ENCODE peak calls at places on chromosomes 7 and 10, in ten cellular contexts. S is CD8-positive, alpha-beta T cell; G is adrenal gland; R is DND-41; D is mucosa of descending colon; A is PC-3; Z is Peyer's patch; H is psoas muscle; C is heart left ventricle; Q is cardiac muscle cell. O is an unnamed sample.

GRCh38 chr10:79219276-79219957 is 127.9 kb upstream of the PPIF start:
- DNase-seq in S (no peak), G (peak; percentile 67), R (no peak), D (no peak), A (no peak), Z (no peak), H (no peak), C (peak; percentile 76), Q (no peak), O (peak; percentile 85)

GRCh38 chr7:70598976-70599375 is 533.0 kb upstream of the GALNT17 start:
- DNase-seq in S (no peak), G (no peak), R (no peak), D (no peak), A (no peak), Z (no peak), H (no peak), C (no peak), Q (no peak), O (no peak)

GRCh38 chr7:4702961-4703512 is 20.9 kb downstream of the FOXK1 start:
- DNase-seq in S (no peak), G (no peak), R (no peak), D (no peak), A (no peak), Z (no peak), H (no peak), C (peak; percentile 44), Q (no peak), O (peak; percentile 73)

GRCh38 chr10:131195552-131196159 is 115.9 kb downstream of the TCERG1L start:
- DNase-seq in S (peak; percentile 34), G (no peak), R (no peak), D (no peak), A (no peak), Z (no peak), H (no peak), C (no peak), Q (no peak), O (peak; percentile 23)

GRCh38 chr7:93715234-93715633 is 140.7 kb upstream of the CALCR start:
- DNase-seq in S (no peak), G (peak; percentile 41), R (peak; percentile 54), D (peak; percentile 36), A (peak; percentile 47), Z (peak; percentile 24), H (peak; percentile 61), C (peak; percentile 35), Q (peak; percentile 58), O (peak; percentile 78)

GRCh38 chr7:18570890-18571478 is 75.4 kb downstream of the HDAC9 start:
- DNase-seq in S (no peak), G (no peak), R (no peak), D (no peak), A (peak; percentile 78), Z (no peak), H (no peak), C (no peak), Q (peak; percentile 34), O (no peak)

GRCh38 chr10:23073527-23073926 is 21.9 kb upstream of the MSRB2 start:
- DNase-seq in S (no peak), G (no peak), R (no peak), D (no peak), A (no peak), Z (no peak), H (no peak), C (no peak), Q (no peak), O (no peak)

GRCh38 chr10:86269332-86269731 is 97.3 kb downstream of the GRID1 start:
- DNase-seq in S (peak; percentile 21), G (no peak), R (no peak), D (no peak), A (no peak), Z (no peak), H (no peak), C (no peak), Q (no peak), O (no peak)

GRCh38 chr10:11616021-11616420 is 4.6 kb upstream of the USP6NL start:
- DNase-seq in S (no peak), G (no peak), R (no peak), D (no peak), A (no peak), Z (no peak), H (no peak), C (no peak), Q (no peak), O (no peak)

DNA sequence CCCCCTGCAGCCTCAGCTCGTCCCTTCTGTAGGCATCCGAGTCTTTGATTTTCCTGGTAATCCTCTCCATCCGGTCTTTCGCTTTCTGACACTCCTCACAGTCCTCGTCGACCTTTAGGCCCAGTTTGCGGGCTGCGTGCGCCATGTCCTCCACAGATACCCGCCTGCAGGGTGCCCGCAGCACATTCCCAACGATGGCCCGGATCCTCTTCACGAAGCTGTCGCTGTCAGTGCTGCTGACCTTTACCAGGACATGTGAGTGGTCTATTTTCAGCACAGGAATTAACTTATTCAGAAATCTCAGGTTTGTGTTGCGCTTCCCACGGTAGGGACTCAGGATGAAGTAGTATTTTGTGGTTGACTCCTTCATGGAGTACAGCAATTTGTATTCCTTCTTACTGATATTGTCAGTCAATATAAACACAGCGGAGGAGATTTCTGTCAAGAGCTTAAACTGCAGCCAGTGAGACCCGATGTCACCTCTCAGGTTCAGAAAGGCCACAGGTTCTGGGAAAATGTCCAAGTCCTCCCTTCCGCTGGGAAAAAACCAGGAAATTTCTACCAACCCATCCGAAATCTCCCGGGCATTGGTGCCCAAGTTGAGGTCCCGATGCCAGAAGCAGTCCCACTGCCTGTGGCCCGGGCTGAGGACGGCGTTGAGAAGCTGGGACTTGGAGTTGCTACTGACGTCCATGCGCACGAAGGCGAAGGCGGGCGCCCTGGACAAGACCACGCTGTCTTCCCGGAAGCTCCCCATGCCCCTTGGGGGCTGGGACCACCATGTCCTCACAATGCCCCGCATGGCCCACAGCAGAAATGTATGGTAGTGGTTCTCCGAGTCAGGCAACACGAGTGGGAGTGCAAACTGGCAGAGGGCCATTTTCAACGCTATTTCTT is 8.9 kb upstream of the MRPS24 start:
- DNase-seq in S (no peak), G (no peak), R (no peak), D (no peak), A (no peak), Z (no peak), H (peak; percentile 70), C (peak; percentile 29), Q (no peak), O (no peak)
- H3K4me3 ChIP-seq in S (no peak overlapping the region), G (no peak overlapping the region), R (no peak overlapping the region), D (no peak overlapping the region), A (no peak overlapping the region), Z (no peak overlapping the region), H (no peak overlapping the region), C (no peak overlapping the region), Q (no peak overlapping the region), O (no peak overlapping the region)

GRCh38 chr10:110861930-110862677 is 9.6 kb upstream of the PDCD4 start:
- DNase-seq in S (no peak), G (no peak), R (no peak), D (no peak), A (no peak), Z (no peak), H (no peak), C (no peak), Q (no peak), O (no peak)

GRCh38 chr10:110860576-110861241 is 11.0 kb upstream of the PDCD4 start:
- DNase-seq in S (peak; percentile 79), G (no peak), R (no peak), D (peak; percentile 60), A (no peak), Z (peak; percentile 57), H (peak; percentile 47), C (no peak), Q (no peak), O (no peak)

GRCh38 chr10:110862961-110863360 is 8.8 kb upstream of the PDCD4 start:
- DNase-seq in S (no peak), G (no peak), R (no peak), D (no peak), A (no peak), Z (no peak), H (no peak), C (no peak), Q (no peak), O (no peak)

GRCh38 chr10:110859947-110860376 is 11.8 kb upstream of the PDCD4 start:
- DNase-seq in S (no peak), G (no peak), R (no peak), D (no peak), A (no peak), Z (no peak), H (no peak), C (no peak), Q (no peak), O (no peak)

GRCh38 chr10:110861476-110861875 is 10.3 kb upstream of the PDCD4 start:
- DNase-seq in S (no peak), G (no peak), R (no peak), D (no peak), A (no peak), Z (no peak), H (no peak), C (no peak), Q (no peak), O (no peak)
- H3K4me1 ChIP-seq in S (peaks cover 93% of the 10 kb centered on the region), G (peaks cover 44% of the 10 kb centered on the region), R (peaks cover 24% of the 10 kb centered on the region), D (peaks cover 73% of the 10 kb centered on the region), A (peaks cover 19% of the 10 kb centered on the region), Z (peaks cover 83% of the 10 kb centered on the region), H (peaks cover 14% of the 10 kb centered on the region), C (peaks cover 2% of the 10 kb centered on the region), Q (peaks cover 29% of the 10 kb centered on the region), O (peaks cover 26% of the 10 kb centered on the region)

DNA sequence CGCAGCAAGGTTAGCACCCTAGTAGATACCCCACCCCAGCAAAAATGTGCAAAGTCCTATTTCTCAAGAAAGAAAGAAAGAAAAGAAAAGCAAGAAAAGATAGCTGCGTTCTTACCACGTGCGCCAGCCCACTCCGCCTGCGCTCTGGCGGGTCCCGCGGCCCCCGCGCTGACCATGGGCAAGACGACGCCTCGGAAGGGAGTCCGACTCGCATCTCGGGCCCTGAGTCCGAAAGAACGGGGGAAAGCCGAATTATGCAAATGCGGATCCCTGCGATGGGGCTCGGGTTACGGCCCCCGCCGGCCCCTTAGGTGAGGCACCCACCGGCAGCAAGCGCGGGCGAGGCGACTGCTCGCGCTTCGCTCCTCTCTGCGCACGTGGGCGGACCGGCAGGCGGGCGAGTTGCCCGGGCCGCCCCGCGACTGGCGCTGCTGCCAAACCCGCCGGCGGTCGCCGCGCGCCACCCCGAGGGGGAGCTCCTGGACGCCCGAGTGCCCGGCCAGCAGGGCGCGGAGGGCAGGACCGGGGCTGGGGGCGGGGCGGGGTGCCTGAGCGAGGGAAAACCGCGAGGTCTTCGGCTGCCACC is 2.4 kb upstream of the EGR2 start:
- DNase-seq in S (peak; percentile 56), G (no peak), R (no peak), D (peak; percentile 59), A (peak; percentile 78), Z (peak; percentile 37), H (peak; percentile 56), C (peak; percentile 44), Q (peak; percentile 65), O (peak; percentile 68)
- H3K4me3 ChIP-seq in S (peak overlapping the region; percentile 85), G (no peak overlapping the region), R (peak overlapping the region; percentile 86), D (no peak overlapping the region), A (peak overlapping the region; percentile 69), Z (peak overlapping the region; percentile 90), H (peak overlapping the region; percentile 79), C (peak overlapping the region; percentile 81), Q (peak overlapping the region; percentile 12), O (peak overlapping the region; percentile 20)

DNA sequence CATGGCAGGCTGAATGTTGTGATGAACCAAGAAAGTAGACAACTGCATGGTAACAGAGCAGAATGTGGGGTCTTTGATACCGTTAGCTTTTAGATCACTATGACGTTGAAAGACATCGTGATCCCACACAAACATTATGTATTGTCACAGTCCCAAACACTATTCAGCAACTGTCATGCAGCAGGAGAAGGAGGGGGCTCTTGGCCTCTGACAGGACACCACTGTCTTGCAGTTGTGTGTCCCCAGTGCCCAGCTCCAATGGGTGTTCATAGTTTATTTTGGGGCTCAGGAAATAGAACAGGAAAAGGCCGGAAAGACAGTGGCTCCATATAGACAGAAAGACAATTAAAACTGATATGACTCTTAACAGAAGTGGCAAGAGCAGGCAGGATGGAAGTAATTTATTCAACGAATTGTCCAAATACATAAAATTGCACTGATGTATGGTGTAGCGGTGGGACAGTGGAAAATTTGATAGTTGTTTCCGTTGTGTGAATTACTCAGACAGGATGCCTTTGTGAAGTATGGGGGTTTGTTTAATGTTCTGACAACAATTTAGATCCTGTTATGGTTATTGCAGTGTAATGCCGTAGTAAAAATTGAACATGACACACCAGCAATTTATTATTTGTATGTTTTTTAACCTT is 292.0 kb downstream of the LRMDA start:
- DNase-seq in S (no peak), G (peak; percentile 26), R (no peak), D (no peak), A (peak; percentile 58), Z (no peak), H (no peak), C (no peak), Q (no peak), O (no peak)
- H3K4me1 ChIP-seq in S (no peaks in the 10 kb centered on the region), G (no peaks in the 10 kb centered on the region), R (no peaks in the 10 kb centered on the region), D (no peaks in the 10 kb centered on the region), A (no peaks in the 10 kb centered on the region), Z (no peaks in the 10 kb centered on the region), H (no peaks in the 10 kb centered on the region), C (no peaks in the 10 kb centered on the region), Q (no peaks in the 10 kb centered on the region), O (no peaks in the 10 kb centered on the region)

O was measured in right cardiac atrium.